ENCODE peak calls at places on chromosomes 16 and 17, in five cellular contexts. E, C, I, G and K are unnamed samples.

GRCh38 chr17:17750881-17751280 is 69.6 kb downstream of the RAI1 start:
- DNase-seq in E (peak), C (no peak), I (peak), G (peak), K (no peak)

GRCh38 chr16:6165330-6165984 is 1067.9 kb upstream of the EEF2KMT start:
- DNase-seq in E (no peak), C (no peak), I (no peak), G (no peak), K (no peak)

GRCh38 chr17:45131616-45132301 is 556 bp downstream of the PLCD3 start:
- DNase-seq in E (peak), C (peak), I (no peak), G (peak), K (peak)

GRCh38 chr17:35313875-35314409 is 59.5 kb downstream of the SLFN11 start:
- DNase-seq in E (peak), C (no peak), I (no peak), G (peak), K (no peak)

GRCh38 chr16:2785101-2785991 is 2.0 kb downstream of the PRSS33 start:
- DNase-seq in E (peak), C (peak), I (no peak), G (peak), K (no peak)

GRCh38 chr17:38741853-38742421 is 6.2 kb downstream of the PCGF2 start:
- DNase-seq in E (no peak), C (no peak), I (no peak), G (no peak), K (peak)

GRCh38 chr17:8798176-8799000 is 777 bp downstream of the MFSD6L start:
- DNase-seq in E (no peak), C (no peak), I (no peak), G (no peak), K (peak)

GRCh38 chr17:17304521-17304985 is 1.4 kb downstream of the NT5M start:
- DNase-seq in E (peak), C (no peak), I (peak), G (peak), K (no peak)

GRCh38 chr17:67476787-67477335 is 99.8 kb downstream of the PITPNC1 start:
- DNase-seq in E (no peak), C (no peak), I (no peak), G (no peak), K (no peak)

GRCh38 chr17:47318197-47318918 is 5.4 kb upstream of the EFCAB13 start:
- DNase-seq in E (no peak), C (no peak), I (no peak), G (no peak), K (no peak)

GRCh38 chr17:260031-260791 is 78.8 kb upstream of the DOC2B start:
- DNase-seq in E (no peak), C (no peak), I (no peak), G (no peak), K (no peak)

GRCh38 chr16:2835638-2836493 is 5.8 kb downstream of the ZG16B start:
- DNase-seq in E (no peak), C (peak), I (no peak), G (no peak), K (peak)

GRCh38 chr16:81744911-81745310 is 34.2 kb upstream of the PLCG2 start:
- DNase-seq in E (no peak), C (no peak), I (no peak), G (no peak), K (no peak)

GRCh38 chr16:66493490-66494401 is 56.2 kb downstream of the TK2 start:
- DNase-seq in E (no peak), C (no peak), I (no peak), G (no peak), K (no peak)

GRCh38 chr16:85569615-85570212 is 43.4 kb upstream of the GSE1 start:
- DNase-seq in E (peak), C (no peak), I (peak), G (peak), K (peak)

GRCh38 chr16:57668259-57668563 is at the start of gene ADGRG3:
- DNase-seq in E (no peak), C (no peak), I (no peak), G (no peak), K (no peak)

GRCh38 chr17:7204335-7204734 is 15.3 kb downstream of the DLG4 start:
- DNase-seq in E (no peak), C (no peak), I (no peak), G (peak), K (no peak)

GRCh38 chr17:35082073-35082657 is 18.7 kb upstream of the RFFL start:
- DNase-seq in E (no peak), C (peak), I (no peak), G (no peak), K (peak)

GRCh38 chr17:56558088-56558487 is 35.4 kb upstream of the NOG start:
- DNase-seq in E (no peak), C (no peak), I (no peak), G (no peak), K (no peak)

GRCh38 chr17:82215095-82215971 is 2.7 kb upstream of the CCDC57 start:
- DNase-seq in E (no peak), C (no peak), I (no peak), G (no peak), K (no peak)

GRCh38 chr17:35175638-35176415 is 18.4 kb downstream of the SLC35G3 start:
- DNase-seq in E (no peak), C (no peak), I (no peak), G (no peak), K (no peak)

GRCh38 chr16:1964506-1965471 is at the start of gene RPS2:
- DNase-seq in E (peak), C (peak), I (peak), G (peak), K (peak)

GRCh38 chr16:2777231-2777902 is at the start of gene ELOB:
- DNase-seq in E (peak), C (peak), I (peak), G (peak), K (peak)

GRCh38 chr17:68125471-68125870 is 89.9 kb downstream of the KPNA2 start:
- DNase-seq in E (no peak), C (no peak), I (no peak), G (no peak), K (no peak)

GRCh38 chr17:31824771-31825360 is 34.2 kb downstream of the COPRS start:
- DNase-seq in E (no peak), C (no peak), I (no peak), G (no peak), K (no peak)

GRCh38 chr17:50132104-50132794 is 2.3 kb upstream of the SAMD14 start:
- DNase-seq in E (no peak), C (no peak), I (no peak), G (no peak), K (no peak)

GRCh38 chr17:1229891-1230571 is 40.2 kb upstream of the BHLHA9 start:
- DNase-seq in E (no peak), C (no peak), I (no peak), G (no peak), K (no peak)

GRCh38 chr16:11094075-11094593 is 149.8 kb downstream of the CLEC16A start:
- DNase-seq in E (peak), C (no peak), I (peak), G (no peak), K (no peak)

GRCh38 chr17:78375401-78376079 is 2.9 kb upstream of the PGS1 start:
- DNase-seq in E (no peak), C (no peak), I (peak), G (no peak), K (no peak)

GRCh38 chr17:57211543-57211942 is 44.8 kb upstream of the MSI2 start:
- DNase-seq in E (no peak), C (no peak), I (no peak), G (no peak), K (no peak)

GRCh38 chr16:85261657-85262557 is 149.6 kb upstream of the CIBAR2 start:
- DNase-seq in E (no peak), C (no peak), I (no peak), G (no peak), K (no peak)

GRCh38 chr17:16215002-16215272 is 397 bp downstream of the NCOR1 start:
- DNase-seq in E (peak), C (peak), I (no peak), G (peak), K (peak)

GRCh38 chr16:2498085-2498484 is 15.7 kb upstream of the ATP6V0C start:
- DNase-seq in E (no peak), C (no peak), I (no peak), G (no peak), K (no peak)

GRCh38 chr17:48952904-48953303 is 8.3 kb upstream of the SNF8 start:
- DNase-seq in E (no peak), C (no peak), I (no peak), G (no peak), K (no peak)

GRCh38 chr17:66354472-66354871 is 52.1 kb downstream of the PRKCA start:
- DNase-seq in E (no peak), C (no peak), I (no peak), G (no peak), K (no peak)

GRCh38 chr16:50324345-50324744 is 44.4 kb downstream of the BRD7 start:
- DNase-seq in E (no peak), C (no peak), I (no peak), G (no peak), K (no peak)